ENCODE peak calls at places on chromosomes 6 and 20, in four cellular contexts. P is right lobe of liver, C is ELF-1, Y is activated gamma-delta T cell treated with Interleukin-2 at 50 U/mL for 16 hours. S is an unnamed sample.

GRCh38 chr6:108549241-108549640 is 11.5 kb upstream of the FOXO3 start:
- DNase-seq in P (no peak), C (no peak), Y (no peak), S (no peak)

GRCh38 chr6:167993169-167993568 is 4.3 kb upstream of the KIF25 start:
- DNase-seq in P (no peak), C (no peak), Y (no peak), S (no peak)

GRCh38 chr20:300345-300744 is 3.0 kb downstream of the ZCCHC3 start:
- DNase-seq in P (no peak), C (peak; percentile 63), Y (no peak), S (no peak)

GRCh38 chr6:105898286-105898685 is 187.8 kb upstream of the PRDM1 start:
- DNase-seq in P (no peak), C (no peak), Y (no peak), S (no peak)

GRCh38 chr20:62476074-62476838 is 461 bp upstream of the GATA5 start:
- DNase-seq in P (no peak), C (no peak), Y (no peak), S (no peak)

GRCh38 chr20:62210496-62210855 is 9.6 kb downstream of the HRH3 start:
- DNase-seq in P (no peak), C (no peak), Y (no peak), S (no peak)

GRCh38 chr6:3977875-3978711 is 100.8 kb downstream of the FAM217A start:
- DNase-seq in P (no peak), C (peak; percentile 80), Y (peak; percentile 36), S (peak; percentile 74)

GRCh38 chr6:21664263-21665081 is 70.9 kb downstream of the SOX4 start:
- DNase-seq in P (no peak), C (peak; percentile 82), Y (peak; percentile 6), S (no peak)

GRCh38 chr20:17017232-17017631 is 209.6 kb upstream of the PCSK2 start:
- DNase-seq in P (no peak), C (no peak), Y (no peak), S (no peak)

GRCh38 chr6:159125977-159126376 is 43.2 kb upstream of the FNDC1 start:
- DNase-seq in P (no peak), C (no peak), Y (no peak), S (no peak)

GRCh38 chr20:21548390-21549035 is 34.6 kb upstream of the NKX2-2 start:
- DNase-seq in P (no peak), C (no peak), Y (no peak), S (no peak)

GRCh38 chr6:43299338-43300293 is 1.6 kb downstream of the SLC22A7 start:
- DNase-seq in P (peak; percentile 61), C (no peak), Y (no peak), S (no peak)

S was measured in HCT116.